ENCODE peak calls at places on chromosomes 1 and 21, in four cellular contexts. One of them, this sample, is unnamed.

GRCh38 chr1:218717611-218718010 is 372.5 kb downstream of the TGFB2 start:
- DNase-seq in MCF 10A: no peak
- DNase-seq in ELR: peak
- DNase-seq in T-helper 9 cell: no peak
- DNase-seq in this sample: no peak

GRCh38 chr1:94260635-94261387 is 23.4 kb upstream of the ARHGAP29 start:
- DNase-seq in MCF 10A: no peak
- DNase-seq in ELR: no peak
- DNase-seq in T-helper 9 cell: no peak
- DNase-seq in this sample: no peak

GRCh38 chr1:246110343-246111219 is 396.5 kb downstream of the SMYD3 start:
- DNase-seq in MCF 10A: peak
- DNase-seq in ELR: peak
- DNase-seq in T-helper 9 cell: no peak
- DNase-seq in this sample: peak

GRCh38 chr1:10675813-10676212 is 120.6 kb downstream of the CASZ1 start:
- DNase-seq in MCF 10A: no peak
- DNase-seq in ELR: no peak
- DNase-seq in T-helper 9 cell: no peak
- DNase-seq in this sample: no peak

GRCh38 chr1:182681516-182681915 is 2.9 kb downstream of the RGS8 start:
- DNase-seq in MCF 10A: no peak
- DNase-seq in ELR: no peak
- DNase-seq in T-helper 9 cell: no peak
- DNase-seq in this sample: no peak

GRCh38 chr1:228217551-228218344 is 9.9 kb downstream of the OBSCN start:
- DNase-seq in MCF 10A: no peak
- DNase-seq in ELR: no peak
- DNase-seq in T-helper 9 cell: no peak
- DNase-seq in this sample: no peak

GRCh38 chr1:230896719-230897118 is 28.4 kb upstream of the C1orf198 start:
- DNase-seq in MCF 10A: no peak
- DNase-seq in ELR: no peak
- DNase-seq in T-helper 9 cell: no peak
- DNase-seq in this sample: no peak

GRCh38 chr1:192812420-192813209 is 3.8 kb downstream of the RGS2 start:
- DNase-seq in MCF 10A: no peak
- DNase-seq in ELR: no peak
- DNase-seq in T-helper 9 cell: no peak
- DNase-seq in this sample: no peak

GRCh38 chr1:12594966-12595838 is 22.8 kb downstream of the DHRS3 start:
- DNase-seq in MCF 10A: peak
- DNase-seq in ELR: peak
- DNase-seq in T-helper 9 cell: no peak
- DNase-seq in this sample: no peak

GRCh38 chr21:42347601-42348327 is 3.0 kb downstream of the TFF2 start:
- DNase-seq in MCF 10A: no peak
- DNase-seq in ELR: no peak
- DNase-seq in T-helper 9 cell: no peak
- DNase-seq in this sample: no peak

GRCh38 chr21:39117571-39117970 is 65.7 kb downstream of the PSMG1 start:
- DNase-seq in MCF 10A: no peak
- DNase-seq in ELR: no peak
- DNase-seq in T-helper 9 cell: no peak
- DNase-seq in this sample: no peak

GRCh38 chr1:224784606-224785328 is 144.7 kb upstream of the DNAH14 start:
- DNase-seq in MCF 10A: no peak
- DNase-seq in ELR: peak
- DNase-seq in T-helper 9 cell: no peak
- DNase-seq in this sample: peak

GRCh38 chr1:25216123-25216522 is 16.2 kb downstream of the SYF2 start:
- DNase-seq in MCF 10A: no peak
- DNase-seq in ELR: no peak
- DNase-seq in T-helper 9 cell: no peak
- DNase-seq in this sample: no peak

GRCh38 chr1:1021010-1021845 is 1.3 kb downstream of the AGRN start:
- DNase-seq in MCF 10A: peak
- DNase-seq in ELR: peak
- DNase-seq in T-helper 9 cell: no peak
- DNase-seq in this sample: peak

GRCh38 chr21:36408568-36408967 is 23.4 kb downstream of the CHAF1B start:
- DNase-seq in MCF 10A: no peak
- DNase-seq in ELR: no peak
- DNase-seq in T-helper 9 cell: no peak
- DNase-seq in this sample: no peak

GRCh38 chr1:44072204-44072603 is 40.9 kb upstream of the SLC6A9 start:
- DNase-seq in MCF 10A: peak
- DNase-seq in ELR: peak
- DNase-seq in T-helper 9 cell: no peak
- DNase-seq in this sample: peak

GRCh38 chr1:3471356-3472087 is 17.1 kb downstream of the ARHGEF16 start:
- DNase-seq in MCF 10A: peak
- DNase-seq in ELR: peak
- DNase-seq in T-helper 9 cell: no peak
- DNase-seq in this sample: peak

GRCh38 chr1:93029317-93029716 is 49.8 kb upstream of the MTF2 start:
- DNase-seq in MCF 10A: no peak
- DNase-seq in ELR: no peak
- DNase-seq in T-helper 9 cell: peak
- DNase-seq in this sample: no peak

GRCh38 chr1:52399629-52400028 is 4.6 kb downstream of the ORC1 start:
- DNase-seq in MCF 10A: no peak
- DNase-seq in ELR: no peak
- DNase-seq in T-helper 9 cell: no peak
- DNase-seq in this sample: no peak

GRCh38 chr1:159900086-159900680 is at the start of gene CFAP45:
- DNase-seq in MCF 10A: peak
- DNase-seq in ELR: peak
- DNase-seq in T-helper 9 cell: no peak
- DNase-seq in this sample: peak